ENCODE peak calls at places on chromosomes 7 and 10, in nine cellular contexts. W is HepG2, G is tibial nerve, K is A549, N is H1, F is stomach, J is sigmoid colon, C is transverse colon, Z is upper lobe of left lung. O is an unnamed sample.

GRCh38 chr7:25429731-25430130 is 201.4 kb upstream of the NPVF start:
- DNase-seq in W (peak; percentile 13), G (no peak), K (no peak), N (no peak), F (no peak), J (no peak), C (peak; percentile 22), Z (no peak), O (no peak)

GRCh38 chr10:75166623-75166972 is 44.0 kb upstream of the VDAC2 start:
- DNase-seq in W (no peak), G (no peak), K (no peak), N (no peak), F (no peak), J (no peak), C (no peak), Z (no peak), O (no peak)

GRCh38 chr10:7544203-7544602 is 122.6 kb downstream of the ITIH5 start:
- DNase-seq in W (no peak), G (no peak), K (no peak), N (no peak), F (no peak), J (no peak), C (no peak), Z (no peak), O (no peak)

GRCh38 chr10:13223241-13223640 is 10.9 kb downstream of the UCMA start:
- DNase-seq in W (no peak), G (no peak), K (no peak), N (no peak), F (no peak), J (no peak), C (no peak), Z (no peak), O (no peak)

GRCh38 chr7:77536413-77537135 is 521 bp upstream of the PTPN12 start:
- DNase-seq in W (peak; percentile 95), G (peak; percentile 95), K (peak; percentile 95), N (peak; percentile 89), F (peak; percentile 98), J (peak; percentile 98), C (peak; percentile 99), Z (peak; percentile 100), O (peak; percentile 98)

GRCh38 chr7:157471259-157472125 is 134.7 kb downstream of the DNAJB6 start:
- DNase-seq in W (no peak), G (no peak), K (no peak), N (no peak), F (peak; percentile 23), J (peak; percentile 40), C (no peak), Z (no peak), O (peak; percentile 62)

GRCh38 chr7:94239661-94240234 is 154.9 kb upstream of the COL1A2 start:
- DNase-seq in W (no peak), G (no peak), K (no peak), N (no peak), F (no peak), J (no peak), C (no peak), Z (no peak), O (peak; percentile 62)

GRCh38 chr7:121608785-121609184 is 212.7 kb upstream of the FAM3C start:
- DNase-seq in W (no peak), G (no peak), K (no peak), N (no peak), F (no peak), J (no peak), C (no peak), Z (no peak), O (no peak)

GRCh38 chr10:2851544-2851943 is 215.8 kb upstream of the PFKP start:
- DNase-seq in W (no peak), G (no peak), K (no peak), N (no peak), F (no peak), J (no peak), C (no peak), Z (no peak), O (no peak)

GRCh38 chr7:71612892-71613291 is 480.9 kb downstream of the GALNT17 start:
- DNase-seq in W (no peak), G (no peak), K (no peak), N (no peak), F (no peak), J (no peak), C (no peak), Z (no peak), O (no peak)

GRCh38 chr10:124541076-124541903 is 79.7 kb downstream of the LHPP start:
- DNase-seq in W (no peak), G (no peak), K (no peak), N (no peak), F (no peak), J (no peak), C (no peak), Z (no peak), O (no peak)

GRCh38 chr7:12685550-12685949 is 1.9 kb upstream of the ARL4A start:
- DNase-seq in W (no peak), G (no peak), K (peak; percentile 89), N (peak; percentile 29), F (no peak), J (no peak), C (no peak), Z (no peak), O (no peak)

GRCh38 chr7:64574481-64575159 is 11.7 kb upstream of the ZNF680 start:
- DNase-seq in W (no peak), G (no peak), K (no peak), N (no peak), F (no peak), J (no peak), C (no peak), Z (no peak), O (no peak)

GRCh38 chr10:108601856-108602255 is 1321.5 kb downstream of the XPNPEP1 start:
- DNase-seq in W (no peak), G (no peak), K (no peak), N (no peak), F (no peak), J (no peak), C (no peak), Z (no peak), O (no peak)

GRCh38 chr7:141288626-141289025 is 214.8 kb downstream of the TMEM178B start:
- DNase-seq in W (no peak), G (no peak), K (no peak), N (no peak), F (no peak), J (no peak), C (no peak), Z (no peak), O (no peak)
- H3K27ac ChIP-seq in W (no peak overlapping the region), G (no peak overlapping the region), K (no peak overlapping the region), N (no peak overlapping the region), F (no peak overlapping the region), J (no peak overlapping the region), C (no peak overlapping the region), Z (no peak overlapping the region), O (no peak overlapping the region)

DNA sequence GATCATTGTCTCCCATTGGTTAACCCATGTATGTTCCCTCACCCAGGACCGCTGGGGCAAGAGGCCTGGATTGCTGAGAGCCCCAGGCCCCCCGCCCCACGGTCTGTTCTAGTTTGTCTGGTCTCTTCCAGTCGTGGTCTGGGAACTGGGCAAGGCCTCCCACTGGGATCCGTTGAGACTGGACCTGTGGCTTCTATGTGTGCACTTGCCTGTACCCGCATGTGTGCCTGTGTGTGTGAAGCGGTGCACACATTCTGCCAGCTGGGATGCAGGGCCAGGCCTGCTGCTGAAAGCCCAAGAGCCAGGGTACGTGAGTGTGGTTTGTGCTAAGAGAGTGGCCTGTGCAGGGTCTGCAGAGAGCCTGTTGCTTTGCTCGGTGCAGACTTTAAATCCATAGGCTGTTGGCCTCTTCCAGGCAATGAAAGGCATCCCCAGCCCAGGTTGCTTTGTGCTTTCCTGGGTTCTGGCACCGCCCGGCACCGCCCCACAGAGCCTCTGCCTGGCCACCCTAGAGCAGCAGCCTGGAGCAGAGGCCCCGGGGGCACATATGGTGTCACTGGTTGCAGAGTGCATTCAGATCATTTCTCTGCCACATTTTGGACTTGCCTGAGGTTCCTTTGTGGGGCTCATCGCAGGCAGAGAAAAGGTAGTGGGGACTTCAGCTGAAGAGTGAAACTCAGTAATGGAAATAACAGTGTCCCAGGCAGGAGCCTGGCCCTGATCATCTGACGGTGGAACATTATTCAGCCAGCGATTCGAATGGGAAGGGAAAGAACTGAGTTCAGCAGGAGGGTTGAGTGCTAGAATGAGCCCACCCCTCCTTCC is 215.5 kb downstream of the GLRX3 start:
- DNase-seq in W (no peak), G (no peak), K (no peak), N (no peak), F (no peak), J (no peak), C (no peak), Z (peak; percentile 55), O (peak; percentile 71)
- TF ChIP-seq EP300 in W (no peak), G (no peak), K (no peak), N (no peak), F (no peak), J (no peak), C (no peak), Z (no peak), O (no peak)

GRCh38 chr10:689433-690226 is at the start of gene DIP2C:
- DNase-seq in W (peak; percentile 16), G (peak; percentile 54), K (peak; percentile 62), N (no peak), F (peak; percentile 71), J (peak; percentile 92), C (peak; percentile 67), Z (peak; percentile 95), O (peak; percentile 86)
- TF ChIP-seq POLR2A in W (no peak), G (peak; percentile 62), K (peak; percentile 27), N (peak; percentile 70), F (no peak), J (peak; percentile 12), C (no peak), Z (peak; percentile 11), O (no peak)

GRCh38 chr10:60375293-60376004 is 14.2 kb downstream of the ANK3 start:
- DNase-seq in W (no peak), G (no peak), K (no peak), N (no peak), F (no peak), J (no peak), C (no peak), Z (no peak), O (no peak)

GRCh38 chr10:60369163-60369930 is 20.3 kb downstream of the ANK3 start:
- DNase-seq in W (no peak), G (no peak), K (no peak), N (no peak), F (no peak), J (no peak), C (no peak), Z (no peak), O (no peak)

GRCh38 chr10:60376221-60376620 is 13.5 kb downstream of the ANK3 start:
- DNase-seq in W (no peak), G (no peak), K (no peak), N (no peak), F (no peak), J (no peak), C (no peak), Z (no peak), O (no peak)

GRCh38 chr10:60376953-60377352 is 12.7 kb downstream of the ANK3 start:
- DNase-seq in W (no peak), G (no peak), K (no peak), N (no peak), F (no peak), J (no peak), C (no peak), Z (no peak), O (no peak)

DNA sequence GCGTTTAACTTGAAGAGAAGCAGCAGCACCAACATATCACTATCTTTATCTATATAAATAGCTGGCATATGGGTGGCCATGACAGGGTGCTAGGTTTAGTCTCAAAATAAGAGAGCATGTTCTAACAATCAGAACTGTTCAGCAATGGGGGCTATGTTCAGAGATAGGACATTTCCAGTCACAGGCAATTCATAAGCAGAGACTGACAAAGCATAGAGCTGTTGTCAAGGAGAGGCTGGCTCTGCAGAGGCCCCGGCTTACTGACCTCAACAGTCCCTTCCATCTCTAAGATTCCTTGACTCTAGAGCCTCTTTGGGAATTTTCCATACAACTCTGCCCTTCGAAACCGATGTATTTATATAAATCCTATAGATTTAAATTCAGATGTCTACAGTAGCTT is 17.2 kb downstream of the ANK3 start:
- DNase-seq in W (no peak), G (no peak), K (no peak), N (no peak), F (no peak), J (no peak), C (no peak), Z (no peak), O (no peak)
- H3K27ac ChIP-seq in W (no peak overlapping the region), G (no peak overlapping the region), K (no peak overlapping the region), N (no peak overlapping the region), F (no peak overlapping the region), J (no peak overlapping the region), C (no peak overlapping the region), Z (no peak overlapping the region), O (no peak overlapping the region)

O was measured in suprapubic skin.